ENCODE peak calls at places on chromosomes 12 and 14, in nine cellular contexts. One of them, this sample, is unnamed.

GRCh38 chr12:98058838-98059237 is 456.6 kb upstream of the TMPO start:
- DNase-seq in PC-9: no peak
- DNase-seq in heart right ventricle: no peak
- DNase-seq in AG09309: no peak
- DNase-seq in kidney epithelial cell: no peak
- DNase-seq in heart left ventricle: no peak
- DNase-seq in adrenal gland: no peak
- DNase-seq in thoracic aorta: no peak
- DNase-seq in uterus: no peak
- DNase-seq in this sample: no peak

GRCh38 chr14:52078721-52079120 is 9.9 kb upstream of the NID2 start:
- DNase-seq in PC-9: no peak
- DNase-seq in heart right ventricle: no peak
- DNase-seq in AG09309: no peak
- DNase-seq in kidney epithelial cell: no peak
- DNase-seq in heart left ventricle: no peak
- DNase-seq in adrenal gland: no peak
- DNase-seq in thoracic aorta: no peak
- DNase-seq in uterus: no peak
- DNase-seq in this sample: no peak

GRCh38 chr12:8681129-8681902 is 16.5 kb upstream of the RIMKLB start:
- DNase-seq in PC-9: peak
- DNase-seq in heart right ventricle: peak
- DNase-seq in AG09309: no peak
- DNase-seq in kidney epithelial cell: no peak
- DNase-seq in heart left ventricle: peak
- DNase-seq in adrenal gland: no peak
- DNase-seq in thoracic aorta: no peak
- DNase-seq in uterus: no peak
- DNase-seq in this sample: no peak

GRCh38 chr14:39665084-39665483 is 232.9 kb upstream of the FBXO33 start:
- DNase-seq in PC-9: no peak
- DNase-seq in heart right ventricle: no peak
- DNase-seq in AG09309: no peak
- DNase-seq in kidney epithelial cell: no peak
- DNase-seq in heart left ventricle: no peak
- DNase-seq in adrenal gland: no peak
- DNase-seq in thoracic aorta: no peak
- DNase-seq in uterus: no peak
- DNase-seq in this sample: no peak

GRCh38 chr12:54933381-54933780 is 51.2 kb downstream of the TESPA1 start:
- DNase-seq in PC-9: no peak
- DNase-seq in heart right ventricle: no peak
- DNase-seq in AG09309: no peak
- DNase-seq in kidney epithelial cell: no peak
- DNase-seq in heart left ventricle: no peak
- DNase-seq in adrenal gland: no peak
- DNase-seq in thoracic aorta: no peak
- DNase-seq in uterus: no peak
- DNase-seq in this sample: no peak

GRCh38 chr12:26746315-26746714 is 86.7 kb downstream of the ITPR2 start:
- DNase-seq in PC-9: no peak
- DNase-seq in heart right ventricle: no peak
- DNase-seq in AG09309: peak
- DNase-seq in kidney epithelial cell: no peak
- DNase-seq in heart left ventricle: no peak
- DNase-seq in adrenal gland: no peak
- DNase-seq in thoracic aorta: no peak
- DNase-seq in uterus: no peak
- DNase-seq in this sample: no peak

GRCh38 chr14:56422703-56423213 is 156.8 kb upstream of the TMEM260 start:
- DNase-seq in PC-9: peak
- DNase-seq in heart right ventricle: peak
- DNase-seq in AG09309: peak
- DNase-seq in kidney epithelial cell: peak
- DNase-seq in heart left ventricle: peak
- DNase-seq in adrenal gland: peak
- DNase-seq in thoracic aorta: peak
- DNase-seq in uterus: peak
- DNase-seq in this sample: peak

GRCh38 chr14:22627506-22628263 is 16.5 kb downstream of the OR6J1 start:
- DNase-seq in PC-9: no peak
- DNase-seq in heart right ventricle: no peak
- DNase-seq in AG09309: no peak
- DNase-seq in kidney epithelial cell: no peak
- DNase-seq in heart left ventricle: no peak
- DNase-seq in adrenal gland: no peak
- DNase-seq in thoracic aorta: no peak
- DNase-seq in uterus: no peak
- DNase-seq in this sample: no peak

DNA sequence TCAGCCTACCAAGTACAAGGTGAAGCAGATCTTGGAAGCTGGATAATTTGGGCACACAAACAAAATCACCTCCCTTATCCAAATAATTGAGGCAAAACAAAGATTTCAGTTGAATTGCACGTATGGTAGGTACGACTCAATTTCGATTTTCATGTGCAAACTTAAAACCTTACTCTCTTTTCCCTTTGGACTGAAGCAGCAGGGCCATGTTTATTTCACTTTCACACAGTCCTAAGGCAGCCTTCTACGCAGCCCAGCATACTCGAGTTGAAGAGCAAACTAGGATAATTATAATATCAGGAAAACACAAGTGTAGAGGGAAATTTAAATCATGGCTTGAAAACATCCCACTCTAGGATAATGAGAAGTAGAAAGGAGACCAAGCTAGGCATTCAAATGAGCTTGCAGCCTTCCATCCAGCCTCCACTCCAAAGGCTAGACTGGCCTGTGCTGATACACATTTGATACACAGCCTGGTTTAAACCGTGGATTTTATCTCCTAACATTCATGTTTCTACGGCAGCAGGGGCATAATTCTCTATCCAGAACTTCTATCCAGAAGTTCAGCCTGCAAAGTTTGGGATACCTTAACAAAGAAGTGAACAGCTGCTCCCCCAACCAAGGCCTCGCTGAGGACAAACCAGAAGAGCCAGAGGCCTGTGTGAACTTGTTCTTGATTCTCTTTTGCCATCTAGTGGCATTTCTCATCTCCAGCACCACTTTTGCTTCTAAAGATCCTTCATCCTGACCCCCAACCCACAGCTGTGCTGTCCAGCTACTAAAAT is 2.4 kb upstream of the RNASE7 start:
- DNase-seq in PC-9: peak
- DNase-seq in heart right ventricle: peak
- DNase-seq in AG09309: no peak
- DNase-seq in kidney epithelial cell: no peak
- DNase-seq in heart left ventricle: peak
- DNase-seq in adrenal gland: peak
- DNase-seq in thoracic aorta: no peak
- DNase-seq in uterus: peak
- DNase-seq in this sample: no peak
- TF ChIP-seq CTCF in PC-9: peak
- TF ChIP-seq CTCF in heart right ventricle: peak
- TF ChIP-seq CTCF in AG09309: peak
- TF ChIP-seq CTCF in kidney epithelial cell: peak
- TF ChIP-seq CTCF in heart left ventricle: peak
- TF ChIP-seq CTCF in adrenal gland: peak
- TF ChIP-seq CTCF in thoracic aorta: peak
- TF ChIP-seq CTCF in uterus: peak
- TF ChIP-seq CTCF in this sample: peak

GRCh38 chr12:11827096-11827841 is 177.8 kb downstream of the ETV6 start:
- DNase-seq in PC-9: no peak
- DNase-seq in heart right ventricle: no peak
- DNase-seq in AG09309: no peak
- DNase-seq in kidney epithelial cell: no peak
- DNase-seq in heart left ventricle: no peak
- DNase-seq in adrenal gland: peak
- DNase-seq in thoracic aorta: no peak
- DNase-seq in uterus: no peak
- DNase-seq in this sample: no peak
- H3K4me3 ChIP-seq in PC-9: no peak
- H3K4me3 ChIP-seq in heart right ventricle: no peak
- H3K4me3 ChIP-seq in AG09309: no peak
- H3K4me3 ChIP-seq in kidney epithelial cell: no peak
- H3K4me3 ChIP-seq in heart left ventricle: no peak
- H3K4me3 ChIP-seq in adrenal gland: no peak
- H3K4me3 ChIP-seq in thoracic aorta: peak
- H3K4me3 ChIP-seq in uterus: no peak
- H3K4me3 ChIP-seq in this sample: no peak

DNA sequence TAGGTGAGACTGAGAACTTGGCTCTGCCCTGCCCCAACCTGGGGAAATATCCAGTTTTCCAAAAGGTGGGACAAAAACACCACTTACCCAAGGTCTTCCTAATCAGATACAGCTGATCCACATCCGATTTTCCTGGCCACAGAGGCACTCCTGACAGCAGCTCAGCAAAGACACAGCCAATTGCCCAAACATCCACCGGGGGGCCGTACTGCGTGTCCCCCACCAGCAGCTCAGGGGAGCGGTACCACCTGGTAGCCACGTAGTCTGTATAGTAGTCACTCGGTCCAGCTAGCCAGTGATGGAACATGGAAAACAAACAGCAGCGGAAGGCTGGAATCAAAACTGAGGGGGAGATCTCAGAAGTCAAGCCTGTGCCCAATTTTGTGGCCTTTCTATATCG is 28.8 kb downstream of the DMAC2L start:
- DNase-seq in PC-9: no peak
- DNase-seq in heart right ventricle: no peak
- DNase-seq in AG09309: no peak
- DNase-seq in kidney epithelial cell: no peak
- DNase-seq in heart left ventricle: no peak
- DNase-seq in adrenal gland: no peak
- DNase-seq in thoracic aorta: no peak
- DNase-seq in uterus: no peak
- DNase-seq in this sample: no peak
- TF ChIP-seq CTCF in PC-9: no peak
- TF ChIP-seq CTCF in heart right ventricle: no peak
- TF ChIP-seq CTCF in AG09309: no peak
- TF ChIP-seq CTCF in kidney epithelial cell: no peak
- TF ChIP-seq CTCF in heart left ventricle: no peak
- TF ChIP-seq CTCF in adrenal gland: no peak
- TF ChIP-seq CTCF in thoracic aorta: no peak
- TF ChIP-seq CTCF in uterus: no peak
- TF ChIP-seq CTCF in this sample: peak

GRCh38 chr12:108116254-108116653 is 12.8 kb upstream of the WSCD2 start:
- DNase-seq in PC-9: no peak
- DNase-seq in heart right ventricle: no peak
- DNase-seq in AG09309: no peak
- DNase-seq in kidney epithelial cell: no peak
- DNase-seq in heart left ventricle: no peak
- DNase-seq in adrenal gland: no peak
- DNase-seq in thoracic aorta: no peak
- DNase-seq in uterus: no peak
- DNase-seq in this sample: no peak
- H3K4me3 ChIP-seq in PC-9: no peak
- H3K4me3 ChIP-seq in heart right ventricle: no peak
- H3K4me3 ChIP-seq in AG09309: no peak
- H3K4me3 ChIP-seq in kidney epithelial cell: no peak
- H3K4me3 ChIP-seq in heart left ventricle: no peak
- H3K4me3 ChIP-seq in adrenal gland: no peak
- H3K4me3 ChIP-seq in thoracic aorta: no peak
- H3K4me3 ChIP-seq in uterus: no peak
- H3K4me3 ChIP-seq in this sample: no peak

DNA sequence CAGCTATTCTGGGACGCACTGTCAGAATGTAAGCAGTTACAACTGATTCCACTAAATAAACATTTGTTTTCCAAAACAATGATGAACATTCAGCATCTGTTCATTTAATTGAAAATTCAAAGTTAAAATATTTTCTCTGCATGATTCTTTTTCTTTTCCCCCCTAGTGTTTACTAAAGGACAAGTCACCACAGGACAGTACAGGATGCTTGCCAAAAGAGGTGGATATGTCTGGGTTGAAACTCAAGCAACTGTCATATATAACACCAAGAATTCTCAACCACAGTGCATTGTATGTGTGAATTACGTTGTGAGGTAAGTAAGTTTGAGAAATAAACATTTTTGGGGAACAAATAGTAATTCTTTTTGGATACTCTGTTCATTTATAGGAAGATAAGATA is 28.2 kb upstream of the SNAPC1 start:
- DNase-seq in PC-9: no peak
- DNase-seq in heart right ventricle: no peak
- DNase-seq in AG09309: no peak
- DNase-seq in kidney epithelial cell: no peak
- DNase-seq in heart left ventricle: no peak
- DNase-seq in adrenal gland: no peak
- DNase-seq in thoracic aorta: no peak
- DNase-seq in uterus: no peak
- DNase-seq in this sample: no peak
- TF ChIP-seq CTCF in PC-9: no peak
- TF ChIP-seq CTCF in heart right ventricle: no peak
- TF ChIP-seq CTCF in AG09309: no peak
- TF ChIP-seq CTCF in kidney epithelial cell: no peak
- TF ChIP-seq CTCF in heart left ventricle: no peak
- TF ChIP-seq CTCF in adrenal gland: no peak
- TF ChIP-seq CTCF in thoracic aorta: no peak
- TF ChIP-seq CTCF in uterus: no peak
- TF ChIP-seq CTCF in this sample: no peak

DNA sequence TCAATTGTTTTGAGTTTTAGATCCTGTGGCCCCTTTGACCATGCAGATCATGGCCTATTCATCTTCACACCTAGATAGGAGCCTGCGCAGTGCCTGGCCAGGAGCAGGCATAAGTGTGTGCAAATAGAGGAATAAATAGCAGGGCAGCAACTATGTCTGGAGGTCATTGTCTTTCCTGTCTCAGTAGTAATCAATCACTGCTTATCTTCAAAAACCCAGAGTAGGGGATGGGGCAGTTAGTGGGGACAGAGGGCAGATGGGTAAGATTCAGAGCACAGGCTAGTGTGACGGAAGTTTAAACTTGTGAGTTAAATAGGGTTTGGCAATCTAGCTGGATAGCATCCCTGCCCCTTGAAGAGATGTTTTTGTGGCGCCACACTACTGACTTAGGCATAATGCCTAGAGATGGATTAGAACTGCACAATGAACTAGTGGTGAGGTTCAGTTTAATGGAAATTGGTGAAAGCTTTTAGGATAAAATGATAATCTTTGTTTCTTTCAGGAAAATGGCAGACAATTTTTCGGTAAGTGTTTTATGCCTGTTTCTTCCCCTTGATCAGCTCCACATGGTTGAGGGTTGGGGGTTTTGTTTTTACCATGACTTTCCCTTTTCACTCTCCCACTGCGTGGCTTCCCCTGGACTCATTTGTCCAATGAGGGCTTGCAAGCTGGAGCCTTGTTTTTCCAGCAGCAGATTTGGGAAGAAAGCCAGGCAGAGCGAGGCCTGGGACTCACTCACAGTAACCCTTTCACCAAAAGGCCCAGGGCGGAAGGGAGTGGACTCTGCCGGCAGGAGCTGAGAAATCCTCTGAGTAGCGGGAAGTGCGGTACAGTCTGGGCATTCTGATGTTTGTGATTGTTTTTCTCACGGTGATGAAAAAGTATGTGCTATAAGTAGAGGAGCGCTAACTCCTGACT is 8.1 kb downstream of the LGALS3 start:
- DNase-seq in PC-9: no peak
- DNase-seq in heart right ventricle: peak
- DNase-seq in AG09309: peak
- DNase-seq in kidney epithelial cell: no peak
- DNase-seq in heart left ventricle: peak
- DNase-seq in adrenal gland: peak
- DNase-seq in thoracic aorta: peak
- DNase-seq in uterus: peak
- DNase-seq in this sample: no peak
- H3K4me3 ChIP-seq in PC-9: no peak
- H3K4me3 ChIP-seq in heart right ventricle: peak
- H3K4me3 ChIP-seq in AG09309: no peak
- H3K4me3 ChIP-seq in kidney epithelial cell: no peak
- H3K4me3 ChIP-seq in heart left ventricle: peak
- H3K4me3 ChIP-seq in adrenal gland: no peak
- H3K4me3 ChIP-seq in thoracic aorta: peak
- H3K4me3 ChIP-seq in uterus: peak
- H3K4me3 ChIP-seq in this sample: no peak

This sample was measured in epithelial cell of proximal tubule.